ENCODE peak calls at places on chromosome 20, in four cellular contexts. One of them, this sample, is unnamed.

GRCh38 chr20:23449400-23449799 is 3.3 kb downstream of the CST11 start:
- DNase-seq in hypothalamus: no peak
- DNase-seq in iris pigment epithelial cell: peak
- DNase-seq in stimulated activated CD4-positive, alpha-beta T cell treated with anti-CD3 and anti-CD28 coated beads, Interleukin-12 subunit alpha, Interleukin-12 subunit beta, amount 100 ng/mL, for 24 hours: no peak
- DNase-seq in this sample: no peak

GRCh38 chr20:38751360-38751976 is 3.2 kb downstream of the ACTR5 start:
- DNase-seq in hypothalamus: peak
- DNase-seq in iris pigment epithelial cell: peak
- DNase-seq in stimulated activated CD4-positive, alpha-beta T cell treated with anti-CD3 and anti-CD28 coated beads, Interleukin-12 subunit alpha, Interleukin-12 subunit beta, amount 100 ng/mL, for 24 hours: no peak
- DNase-seq in this sample: peak

GRCh38 chr20:23061262-23061661 is 11.8 kb upstream of the THBD start:
- DNase-seq in hypothalamus: no peak
- DNase-seq in iris pigment epithelial cell: no peak
- DNase-seq in stimulated activated CD4-positive, alpha-beta T cell treated with anti-CD3 and anti-CD28 coated beads, Interleukin-12 subunit alpha, Interleukin-12 subunit beta, amount 100 ng/mL, for 24 hours: no peak
- DNase-seq in this sample: no peak

GRCh38 chr20:5078399-5078958 is 41.3 kb downstream of the PCNA start:
- DNase-seq in hypothalamus: peak
- DNase-seq in iris pigment epithelial cell: peak
- DNase-seq in stimulated activated CD4-positive, alpha-beta T cell treated with anti-CD3 and anti-CD28 coated beads, Interleukin-12 subunit alpha, Interleukin-12 subunit beta, amount 100 ng/mL, for 24 hours: peak
- DNase-seq in this sample: peak

GRCh38 chr20:36542019-36542488 is 735 bp downstream of the MYL9 start:
- DNase-seq in hypothalamus: no peak
- DNase-seq in iris pigment epithelial cell: peak
- DNase-seq in stimulated activated CD4-positive, alpha-beta T cell treated with anti-CD3 and anti-CD28 coated beads, Interleukin-12 subunit alpha, Interleukin-12 subunit beta, amount 100 ng/mL, for 24 hours: no peak
- DNase-seq in this sample: peak

GRCh38 chr20:25408170-25408547 is 686 bp downstream of the GINS1 start:
- DNase-seq in hypothalamus: no peak
- DNase-seq in iris pigment epithelial cell: no peak
- DNase-seq in stimulated activated CD4-positive, alpha-beta T cell treated with anti-CD3 and anti-CD28 coated beads, Interleukin-12 subunit alpha, Interleukin-12 subunit beta, amount 100 ng/mL, for 24 hours: no peak
- DNase-seq in this sample: peak

GRCh38 chr20:56616704-56617103 is 12.4 kb upstream of the TFAP2C start:
- DNase-seq in hypothalamus: no peak
- DNase-seq in iris pigment epithelial cell: no peak
- DNase-seq in stimulated activated CD4-positive, alpha-beta T cell treated with anti-CD3 and anti-CD28 coated beads, Interleukin-12 subunit alpha, Interleukin-12 subunit beta, amount 100 ng/mL, for 24 hours: no peak
- DNase-seq in this sample: no peak

GRCh38 chr20:36865076-36865860 is 10.7 kb upstream of the TLDC2 start:
- DNase-seq in hypothalamus: no peak
- DNase-seq in iris pigment epithelial cell: no peak
- DNase-seq in stimulated activated CD4-positive, alpha-beta T cell treated with anti-CD3 and anti-CD28 coated beads, Interleukin-12 subunit alpha, Interleukin-12 subunit beta, amount 100 ng/mL, for 24 hours: no peak
- DNase-seq in this sample: no peak

GRCh38 chr20:37980876-37981275 is 52.4 kb downstream of the TTI1 start:
- DNase-seq in hypothalamus: no peak
- DNase-seq in iris pigment epithelial cell: no peak
- DNase-seq in stimulated activated CD4-positive, alpha-beta T cell treated with anti-CD3 and anti-CD28 coated beads, Interleukin-12 subunit alpha, Interleukin-12 subunit beta, amount 100 ng/mL, for 24 hours: no peak
- DNase-seq in this sample: no peak

GRCh38 chr20:2697768-2698167 is 5.2 kb downstream of the EBF4 start:
- DNase-seq in hypothalamus: no peak
- DNase-seq in iris pigment epithelial cell: no peak
- DNase-seq in stimulated activated CD4-positive, alpha-beta T cell treated with anti-CD3 and anti-CD28 coated beads, Interleukin-12 subunit alpha, Interleukin-12 subunit beta, amount 100 ng/mL, for 24 hours: no peak
- DNase-seq in this sample: no peak

GRCh38 chr20:37804584-37805566 is 98.1 kb upstream of the VSTM2L start:
- DNase-seq in hypothalamus: peak
- DNase-seq in iris pigment epithelial cell: no peak
- DNase-seq in stimulated activated CD4-positive, alpha-beta T cell treated with anti-CD3 and anti-CD28 coated beads, Interleukin-12 subunit alpha, Interleukin-12 subunit beta, amount 100 ng/mL, for 24 hours: no peak
- DNase-seq in this sample: no peak

GRCh38 chr20:19271879-19272651 is 59.6 kb downstream of the SLC24A3 start:
- DNase-seq in hypothalamus: no peak
- DNase-seq in iris pigment epithelial cell: no peak
- DNase-seq in stimulated activated CD4-positive, alpha-beta T cell treated with anti-CD3 and anti-CD28 coated beads, Interleukin-12 subunit alpha, Interleukin-12 subunit beta, amount 100 ng/mL, for 24 hours: no peak
- DNase-seq in this sample: no peak

GRCh38 chr20:60008130-60008808 is 50.0 kb downstream of the CDH26 start:
- DNase-seq in hypothalamus: no peak
- DNase-seq in iris pigment epithelial cell: no peak
- DNase-seq in stimulated activated CD4-positive, alpha-beta T cell treated with anti-CD3 and anti-CD28 coated beads, Interleukin-12 subunit alpha, Interleukin-12 subunit beta, amount 100 ng/mL, for 24 hours: no peak
- DNase-seq in this sample: no peak

GRCh38 chr20:32067234-32067821 is 15.3 kb downstream of the HCK start:
- DNase-seq in hypothalamus: no peak
- DNase-seq in iris pigment epithelial cell: peak
- DNase-seq in stimulated activated CD4-positive, alpha-beta T cell treated with anti-CD3 and anti-CD28 coated beads, Interleukin-12 subunit alpha, Interleukin-12 subunit beta, amount 100 ng/mL, for 24 hours: no peak
- DNase-seq in this sample: peak

GRCh38 chr20:14337400-14338171 is at the start of gene FLRT3:
- DNase-seq in hypothalamus: peak
- DNase-seq in iris pigment epithelial cell: peak
- DNase-seq in stimulated activated CD4-positive, alpha-beta T cell treated with anti-CD3 and anti-CD28 coated beads, Interleukin-12 subunit alpha, Interleukin-12 subunit beta, amount 100 ng/mL, for 24 hours: no peak
- DNase-seq in this sample: peak

GRCh38 chr20:52490715-52491430 is 299.3 kb upstream of the ZFP64 start:
- DNase-seq in hypothalamus: no peak
- DNase-seq in iris pigment epithelial cell: peak
- DNase-seq in stimulated activated CD4-positive, alpha-beta T cell treated with anti-CD3 and anti-CD28 coated beads, Interleukin-12 subunit alpha, Interleukin-12 subunit beta, amount 100 ng/mL, for 24 hours: no peak
- DNase-seq in this sample: peak

GRCh38 chr20:36956674-36957073 is 5.2 kb upstream of the SAMHD1 start:
- DNase-seq in hypothalamus: no peak
- DNase-seq in iris pigment epithelial cell: no peak
- DNase-seq in stimulated activated CD4-positive, alpha-beta T cell treated with anti-CD3 and anti-CD28 coated beads, Interleukin-12 subunit alpha, Interleukin-12 subunit beta, amount 100 ng/mL, for 24 hours: no peak
- DNase-seq in this sample: no peak

GRCh38 chr20:45292343-45292742 is 14.3 kb upstream of the RBPJL start:
- DNase-seq in hypothalamus: no peak
- DNase-seq in iris pigment epithelial cell: no peak
- DNase-seq in stimulated activated CD4-positive, alpha-beta T cell treated with anti-CD3 and anti-CD28 coated beads, Interleukin-12 subunit alpha, Interleukin-12 subunit beta, amount 100 ng/mL, for 24 hours: no peak
- DNase-seq in this sample: no peak

GRCh38 chr20:40287683-40288082 is 401.4 kb downstream of the MAFB start:
- DNase-seq in hypothalamus: no peak
- DNase-seq in iris pigment epithelial cell: no peak
- DNase-seq in stimulated activated CD4-positive, alpha-beta T cell treated with anti-CD3 and anti-CD28 coated beads, Interleukin-12 subunit alpha, Interleukin-12 subunit beta, amount 100 ng/mL, for 24 hours: no peak
- DNase-seq in this sample: no peak

GRCh38 chr20:19832875-19833274 is 74.8 kb downstream of the RIN2 start:
- DNase-seq in hypothalamus: no peak
- DNase-seq in iris pigment epithelial cell: no peak
- DNase-seq in stimulated activated CD4-positive, alpha-beta T cell treated with anti-CD3 and anti-CD28 coated beads, Interleukin-12 subunit alpha, Interleukin-12 subunit beta, amount 100 ng/mL, for 24 hours: peak
- DNase-seq in this sample: no peak

GRCh38 chr20:41469868-41470267 is 103.2 kb upstream of the EMILIN3 start:
- DNase-seq in hypothalamus: no peak
- DNase-seq in iris pigment epithelial cell: no peak
- DNase-seq in stimulated activated CD4-positive, alpha-beta T cell treated with anti-CD3 and anti-CD28 coated beads, Interleukin-12 subunit alpha, Interleukin-12 subunit beta, amount 100 ng/mL, for 24 hours: no peak
- DNase-seq in this sample: no peak

GRCh38 chr20:12924126-12924525 is 84.6 kb upstream of the SPTLC3 start:
- DNase-seq in hypothalamus: no peak
- DNase-seq in iris pigment epithelial cell: no peak
- DNase-seq in stimulated activated CD4-positive, alpha-beta T cell treated with anti-CD3 and anti-CD28 coated beads, Interleukin-12 subunit alpha, Interleukin-12 subunit beta, amount 100 ng/mL, for 24 hours: no peak
- DNase-seq in this sample: no peak

GRCh38 chr20:43284481-43284880 is 94.8 kb upstream of the PTPRT start:
- DNase-seq in hypothalamus: no peak
- DNase-seq in iris pigment epithelial cell: no peak
- DNase-seq in stimulated activated CD4-positive, alpha-beta T cell treated with anti-CD3 and anti-CD28 coated beads, Interleukin-12 subunit alpha, Interleukin-12 subunit beta, amount 100 ng/mL, for 24 hours: no peak
- DNase-seq in this sample: no peak

GRCh38 chr20:19252670-19253120 is 40.3 kb downstream of the SLC24A3 start:
- DNase-seq in hypothalamus: no peak
- DNase-seq in iris pigment epithelial cell: peak
- DNase-seq in stimulated activated CD4-positive, alpha-beta T cell treated with anti-CD3 and anti-CD28 coated beads, Interleukin-12 subunit alpha, Interleukin-12 subunit beta, amount 100 ng/mL, for 24 hours: no peak
- DNase-seq in this sample: peak

GRCh38 chr20:30963591-30963990 is 293.9 kb upstream of the DEFB115 start:
- DNase-seq in hypothalamus: no peak
- DNase-seq in iris pigment epithelial cell: no peak
- DNase-seq in stimulated activated CD4-positive, alpha-beta T cell treated with anti-CD3 and anti-CD28 coated beads, Interleukin-12 subunit alpha, Interleukin-12 subunit beta, amount 100 ng/mL, for 24 hours: no peak
- DNase-seq in this sample: no peak

GRCh38 chr20:45088247-45088646 is 12.7 kb downstream of the KCNS1 start:
- DNase-seq in hypothalamus: no peak
- DNase-seq in iris pigment epithelial cell: peak
- DNase-seq in stimulated activated CD4-positive, alpha-beta T cell treated with anti-CD3 and anti-CD28 coated beads, Interleukin-12 subunit alpha, Interleukin-12 subunit beta, amount 100 ng/mL, for 24 hours: no peak
- DNase-seq in this sample: no peak

GRCh38 chr20:32580970-32581838 is 3.9 kb downstream of the NOL4L start:
- DNase-seq in hypothalamus: peak
- DNase-seq in iris pigment epithelial cell: no peak
- DNase-seq in stimulated activated CD4-positive, alpha-beta T cell treated with anti-CD3 and anti-CD28 coated beads, Interleukin-12 subunit alpha, Interleukin-12 subunit beta, amount 100 ng/mL, for 24 hours: no peak
- DNase-seq in this sample: peak

GRCh38 chr20:58109126-58109880 is 119.2 kb downstream of the ANKRD60 start:
- DNase-seq in hypothalamus: no peak
- DNase-seq in iris pigment epithelial cell: peak
- DNase-seq in stimulated activated CD4-positive, alpha-beta T cell treated with anti-CD3 and anti-CD28 coated beads, Interleukin-12 subunit alpha, Interleukin-12 subunit beta, amount 100 ng/mL, for 24 hours: no peak
- DNase-seq in this sample: no peak

GRCh38 chr20:46129955-46130481 is 11.9 kb downstream of the CD40 start:
- DNase-seq in hypothalamus: no peak
- DNase-seq in iris pigment epithelial cell: no peak
- DNase-seq in stimulated activated CD4-positive, alpha-beta T cell treated with anti-CD3 and anti-CD28 coated beads, Interleukin-12 subunit alpha, Interleukin-12 subunit beta, amount 100 ng/mL, for 24 hours: no peak
- DNase-seq in this sample: peak

GRCh38 chr20:61931476-61932198 is 134.0 kb downstream of the TAF4 start:
- DNase-seq in hypothalamus: no peak
- DNase-seq in iris pigment epithelial cell: no peak
- DNase-seq in stimulated activated CD4-positive, alpha-beta T cell treated with anti-CD3 and anti-CD28 coated beads, Interleukin-12 subunit alpha, Interleukin-12 subunit beta, amount 100 ng/mL, for 24 hours: no peak
- DNase-seq in this sample: no peak

GRCh38 chr20:12068146-12068545 is 150.5 kb downstream of the BTBD3 start:
- DNase-seq in hypothalamus: no peak
- DNase-seq in iris pigment epithelial cell: peak
- DNase-seq in stimulated activated CD4-positive, alpha-beta T cell treated with anti-CD3 and anti-CD28 coated beads, Interleukin-12 subunit alpha, Interleukin-12 subunit beta, amount 100 ng/mL, for 24 hours: no peak
- DNase-seq in this sample: peak

GRCh38 chr20:62139636-62140035 is 3.6 kb downstream of the PSMA7 start:
- DNase-seq in hypothalamus: no peak
- DNase-seq in iris pigment epithelial cell: no peak
- DNase-seq in stimulated activated CD4-positive, alpha-beta T cell treated with anti-CD3 and anti-CD28 coated beads, Interleukin-12 subunit alpha, Interleukin-12 subunit beta, amount 100 ng/mL, for 24 hours: no peak
- DNase-seq in this sample: no peak

GRCh38 chr20:4889446-4889845 is 111.9 kb downstream of the SLC23A2 start:
- DNase-seq in hypothalamus: no peak
- DNase-seq in iris pigment epithelial cell: no peak
- DNase-seq in stimulated activated CD4-positive, alpha-beta T cell treated with anti-CD3 and anti-CD28 coated beads, Interleukin-12 subunit alpha, Interleukin-12 subunit beta, amount 100 ng/mL, for 24 hours: no peak
- DNase-seq in this sample: no peak